ENCODE peak calls at places on chromosomes 3 and 15, in ten cellular contexts. W is mesothelial cell of epicardium; P is SK-N-SH; X is transverse colon; O is GM12865; U is nephron progenitor cell; V is Calu3; D is CD8-positive, alpha-beta T cell; A is astrocyte of the spinal cord; I is left ventricle myocardium inferior. M is an unnamed sample.

GRCh38 chr15:85280203-85280602 is 100.2 kb upstream of the AKAP13 start:
- DNase-seq in V (no peak), U (no peak), A (no peak), I (no peak), W (no peak), D (no peak), O (peak; percentile 68), X (no peak), P (no peak), M (peak; percentile 41)

GRCh38 chr3:100027321-100027720 is 87.0 kb downstream of the FILIP1L start:
- DNase-seq in X (no peak), D (no peak), O (no peak), U (no peak), A (no peak), W (no peak), V (no peak), I (no peak), P (no peak), M (no peak)

GRCh38 chr3:27729748-27730611 is 7.9 kb upstream of the EOMES start:
- DNase-seq in W (no peak), O (no peak), I (no peak), D (no peak), X (no peak), P (no peak), A (no peak), U (no peak), V (no peak), M (peak; percentile 10)

GRCh38 chr3:61537366-61537765 is 24.0 kb upstream of the PTPRG start:
- DNase-seq in D (no peak), W (no peak), A (peak; percentile 3), X (no peak), U (peak; percentile 17), I (no peak), V (no peak), P (no peak), O (no peak), M (no peak)

GRCh38 chr3:54079314-54079713 is 43.0 kb upstream of the CACNA2D3 start:
- DNase-seq in W (no peak), A (no peak), I (no peak), O (no peak), U (no peak), V (no peak), X (no peak), P (no peak), D (no peak), M (no peak)

GRCh38 chr3:27138005-27138404 is 231.2 kb downstream of the NEK10 start:
- DNase-seq in P (no peak), W (no peak), D (no peak), A (no peak), O (no peak), U (no peak), I (no peak), X (no peak), V (no peak), M (no peak)

GRCh38 chr3:150787741-150788370 is 24.9 kb upstream of the SIAH2 start:
- DNase-seq in P (peak; percentile 74), O (peak; percentile 89), X (peak; percentile 87), W (peak; percentile 63), I (peak; percentile 81), D (peak; percentile 83), U (peak; percentile 92), A (peak; percentile 72), V (peak; percentile 95), M (peak; percentile 74)

GRCh38 chr3:154327871-154328270 is 3.6 kb upstream of the DHX36 start:
- DNase-seq in V (no peak), I (no peak), W (no peak), P (no peak), A (no peak), D (no peak), U (no peak), O (no peak), X (no peak), M (no peak)

GRCh38 chr15:85859671-85860070 is 64.9 kb upstream of the KLHL25 start:
- DNase-seq in A (no peak), I (no peak), U (no peak), O (no peak), W (no peak), X (no peak), P (no peak), V (no peak), D (no peak), M (no peak)

GRCh38 chr3:195200010-195200822 is 70.7 kb downstream of the XXYLT1 start:
- DNase-seq in O (no peak), V (no peak), I (no peak), X (no peak), D (no peak), P (no peak), W (no peak), A (no peak), U (no peak), M (no peak)

GRCh38 chr15:44591326-44591725 is 54.4 kb downstream of the EIF3J start:
- DNase-seq in O (no peak), P (no peak), A (no peak), X (no peak), V (peak; percentile 2), D (no peak), U (no peak), W (no peak), I (no peak), M (no peak)

GRCh38 chr3:12178091-12178820 is 19.5 kb upstream of the TIMP4 start:
- DNase-seq in W (no peak), D (no peak), O (no peak), P (no peak), A (peak; percentile 72), U (no peak), I (peak; percentile 57), X (no peak), V (no peak), M (no peak)

GRCh38 chr15:85667491-85668424 is 127.0 kb downstream of the KLHL25 start:
- DNase-seq in D (peak; percentile 53), A (peak; percentile 99), W (no peak), U (no peak), O (peak; percentile 85), P (no peak), X (peak; percentile 25), I (no peak), V (peak; percentile 73), M (peak; percentile 65)

GRCh38 chr3:42984701-42985100 is 5.6 kb downstream of the GASK1A start:
- DNase-seq in I (no peak), A (no peak), D (no peak), U (no peak), X (no peak), P (no peak), V (no peak), O (no peak), W (no peak), M (no peak)

DNA sequence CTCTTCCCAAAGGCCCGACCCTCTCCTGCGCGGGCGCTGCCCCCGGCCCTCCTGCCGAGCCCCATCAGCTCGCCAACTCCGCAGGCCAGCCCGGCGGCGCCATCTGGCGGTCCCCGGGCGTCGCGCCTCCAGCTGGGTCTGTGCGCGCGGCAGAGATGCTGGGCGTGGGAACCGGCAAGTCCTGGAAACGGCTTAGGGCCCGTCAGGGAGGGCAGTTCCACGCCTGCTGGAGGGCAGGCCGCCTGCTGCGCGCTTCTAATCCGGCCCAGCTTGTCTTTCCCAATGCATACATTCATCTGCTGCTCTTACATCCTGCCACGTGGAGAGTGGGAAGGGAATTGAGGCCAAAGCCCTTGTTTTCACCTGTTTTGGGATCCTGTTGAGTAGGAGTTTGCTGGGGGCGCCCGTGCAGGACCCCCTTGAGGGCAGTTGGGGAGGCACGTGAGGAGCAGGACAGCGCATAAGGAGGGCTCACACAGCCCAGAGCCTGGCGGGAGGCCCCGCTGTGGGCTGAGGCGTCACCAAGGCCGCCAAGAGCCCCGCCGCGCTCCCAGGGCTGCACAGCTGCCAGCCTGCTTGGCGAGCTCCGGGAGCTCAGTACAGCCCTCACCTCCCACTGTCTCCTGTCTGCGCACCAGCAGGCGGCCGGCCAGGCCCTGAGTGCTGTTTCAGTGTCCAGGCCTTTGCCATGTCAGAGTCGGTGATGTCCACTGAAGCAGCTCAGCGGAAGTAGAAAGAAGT is 165.6 kb downstream of the NSMCE3 start:
- DNase-seq in O (peak; percentile 62), P (no peak), X (peak; percentile 58), I (peak; percentile 68), A (peak; percentile 85), V (no peak), D (peak; percentile 67), W (peak; percentile 70), U (peak; percentile 91), M (peak; percentile 87)
- TF ChIP-seq CTCF in O (peak; percentile 72), P (no peak), X (peak; percentile 82), I (peak; percentile 85), A (peak; percentile 88), V (no peak), D (peak; percentile 57), W (peak; percentile 81), U (peak; percentile 93), M (peak; percentile 95)

GRCh38 chr3:171772427-171773056 is 37.7 kb downstream of the PLD1 start:
- DNase-seq in P (peak; percentile 64), O (peak; percentile 77), X (peak; percentile 61), D (peak; percentile 55), I (no peak), V (peak; percentile 82), U (peak; percentile 62), W (no peak), A (peak; percentile 74), M (peak; percentile 57)
- TF ChIP-seq CTCF in P (peak; percentile 86), O (peak; percentile 64), X (peak; percentile 60), D (peak; percentile 58), I (peak; percentile 77), V (peak; percentile 77), U (peak; percentile 74), W (peak; percentile 50), A (peak; percentile 80), M (peak; percentile 50)

DNA sequence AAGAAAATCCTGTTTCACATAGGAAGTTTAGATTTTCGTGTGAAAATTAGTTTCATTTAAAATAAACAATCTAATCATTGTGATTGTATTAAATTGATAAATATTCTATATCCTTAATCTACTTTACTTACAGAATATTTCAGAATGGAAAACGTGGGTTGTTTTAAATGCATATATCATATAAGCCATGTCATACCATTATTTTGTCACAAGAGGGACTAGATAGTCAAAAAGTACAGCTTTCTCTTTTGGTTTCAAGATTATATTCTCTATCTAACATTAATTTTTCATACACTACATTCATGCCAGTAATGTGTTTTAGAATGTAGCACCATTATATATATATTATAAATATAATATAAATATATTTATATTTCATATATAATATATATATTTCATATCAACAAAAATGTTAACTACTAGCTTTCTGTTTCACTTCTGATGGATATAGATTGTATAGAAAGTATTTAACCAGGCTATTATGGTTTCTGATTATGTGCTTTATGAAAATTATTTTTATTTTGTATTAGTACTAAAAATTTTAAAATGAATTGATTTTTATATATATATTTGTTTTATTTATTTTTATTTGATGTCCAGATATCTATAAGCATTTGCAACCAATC is 45.3 kb downstream of the OSTN start:
- DNase-seq in X (no peak), D (no peak), I (no peak), A (no peak), U (no peak), P (peak; percentile 19), O (no peak), V (no peak), W (no peak), M (no peak)
- TF ChIP-seq CTCF in X (peak; percentile 40), D (no peak), I (peak; percentile 69), A (peak; percentile 41), U (peak; percentile 42), P (peak; percentile 64), O (peak; percentile 27), V (peak; percentile 54), W (peak; percentile 64), M (no peak)

DNA sequence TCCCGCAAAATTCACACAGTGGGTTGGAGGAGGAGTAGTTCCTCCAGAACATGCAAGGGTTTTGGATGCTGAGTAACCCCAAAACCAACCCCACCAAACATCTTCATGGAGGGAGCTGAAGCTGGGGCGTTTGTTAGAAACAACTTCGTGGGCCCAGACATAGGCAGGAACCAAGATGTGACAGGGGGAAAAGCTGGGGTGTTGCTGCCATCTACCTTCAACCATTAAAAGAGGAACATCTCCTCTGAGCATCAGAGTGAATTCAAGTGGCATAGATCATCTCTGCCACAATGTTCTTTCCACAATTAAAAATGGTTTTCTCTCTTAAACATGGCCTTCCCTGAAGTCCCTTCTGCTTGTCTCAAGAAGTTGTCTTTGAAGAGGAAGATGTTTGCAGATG is 20.5 kb downstream of the SIDT1 start:
- DNase-seq in I (no peak), U (no peak), A (no peak), O (peak; percentile 44), P (no peak), V (no peak), X (no peak), D (no peak), W (no peak), M (peak; percentile 45)
- TF ChIP-seq CTCF in I (no peak), U (no peak), A (no peak), O (peak; percentile 7), P (no peak), V (no peak), X (no peak), D (peak; percentile 40), W (no peak), M (no peak)

M was measured in GM20000.